ENCODE peak calls at places on chromosomes 7 and 10, in ten cellular contexts. One of them, this sample, is unnamed.

GRCh38 chr10:126536148-126536547 is 134.3 kb downstream of the C10orf90 start:
- DNase-seq in lower lobe of right lung: no peak
- DNase-seq in WTC11: no peak
- DNase-seq in T follicular helper cell: no peak
- DNase-seq in Kasumi-1: no peak
- DNase-seq in stimulated activated CD4-positive, alpha-beta T cell treated with anti-CD3 and anti-CD28 coated beads, TNF-alpha, amount 100 ng/mL, for 4 hours: no peak
- DNase-seq in AG04450: no peak
- DNase-seq in CD4-positive, CD25-positive, alpha-beta regulatory T cell: no peak
- DNase-seq in NCI-H2029 treated with DMSO at 0.1 percent for 48 hours: no peak
- DNase-seq in mucosa of descending colon: no peak
- DNase-seq in this sample: no peak

GRCh38 chr7:130917669-130918128 is 183.7 kb upstream of the KLF14 start:
- DNase-seq in Kasumi-1: no peak
- DNase-seq in mucosa of descending colon: no peak
- DNase-seq in stimulated activated CD4-positive, alpha-beta T cell treated with anti-CD3 and anti-CD28 coated beads, TNF-alpha, amount 100 ng/mL, for 4 hours: no peak
- DNase-seq in CD4-positive, CD25-positive, alpha-beta regulatory T cell: no peak
- DNase-seq in WTC11: no peak
- DNase-seq in T follicular helper cell: no peak
- DNase-seq in NCI-H2029 treated with DMSO at 0.1 percent for 48 hours: no peak
- DNase-seq in lower lobe of right lung: no peak
- DNase-seq in AG04450: no peak
- DNase-seq in this sample: no peak

GRCh38 chr7:44176486-44176885 is 12.8 kb downstream of the GCK start:
- DNase-seq in T follicular helper cell: no peak
- DNase-seq in NCI-H2029 treated with DMSO at 0.1 percent for 48 hours: no peak
- DNase-seq in AG04450: no peak
- DNase-seq in WTC11: no peak
- DNase-seq in CD4-positive, CD25-positive, alpha-beta regulatory T cell: no peak
- DNase-seq in stimulated activated CD4-positive, alpha-beta T cell treated with anti-CD3 and anti-CD28 coated beads, TNF-alpha, amount 100 ng/mL, for 4 hours: no peak
- DNase-seq in mucosa of descending colon: no peak
- DNase-seq in Kasumi-1: no peak
- DNase-seq in lower lobe of right lung: no peak
- DNase-seq in this sample: no peak

GRCh38 chr10:110407301-110408170 is 90.2 kb upstream of the DUSP5 start:
- DNase-seq in WTC11: no peak
- DNase-seq in Kasumi-1: no peak
- DNase-seq in CD4-positive, CD25-positive, alpha-beta regulatory T cell: no peak
- DNase-seq in lower lobe of right lung: no peak
- DNase-seq in stimulated activated CD4-positive, alpha-beta T cell treated with anti-CD3 and anti-CD28 coated beads, TNF-alpha, amount 100 ng/mL, for 4 hours: no peak
- DNase-seq in AG04450: no peak
- DNase-seq in mucosa of descending colon: no peak
- DNase-seq in NCI-H2029 treated with DMSO at 0.1 percent for 48 hours: no peak
- DNase-seq in T follicular helper cell: no peak
- DNase-seq in this sample: no peak

GRCh38 chr10:87618470-87619423 is 40.9 kb upstream of the PAPSS2 start:
- DNase-seq in mucosa of descending colon: peak; percentile 73
- DNase-seq in WTC11: no peak
- DNase-seq in NCI-H2029 treated with DMSO at 0.1 percent for 48 hours: no peak
- DNase-seq in T follicular helper cell: no peak
- DNase-seq in lower lobe of right lung: peak; percentile 60
- DNase-seq in Kasumi-1: no peak
- DNase-seq in stimulated activated CD4-positive, alpha-beta T cell treated with anti-CD3 and anti-CD28 coated beads, TNF-alpha, amount 100 ng/mL, for 4 hours: no peak
- DNase-seq in CD4-positive, CD25-positive, alpha-beta regulatory T cell: no peak
- DNase-seq in AG04450: no peak
- DNase-seq in this sample: no peak

GRCh38 chr7:27897441-27897847 is 157.5 kb downstream of the TAX1BP1 start:
- DNase-seq in WTC11: no peak
- DNase-seq in Kasumi-1: no peak
- DNase-seq in NCI-H2029 treated with DMSO at 0.1 percent for 48 hours: no peak
- DNase-seq in stimulated activated CD4-positive, alpha-beta T cell treated with anti-CD3 and anti-CD28 coated beads, TNF-alpha, amount 100 ng/mL, for 4 hours: no peak
- DNase-seq in AG04450: no peak
- DNase-seq in T follicular helper cell: no peak
- DNase-seq in lower lobe of right lung: no peak
- DNase-seq in mucosa of descending colon: no peak
- DNase-seq in CD4-positive, CD25-positive, alpha-beta regulatory T cell: no peak
- DNase-seq in this sample: no peak

GRCh38 chr10:3774018-3774813 is 10.8 kb downstream of the KLF6 start:
- DNase-seq in CD4-positive, CD25-positive, alpha-beta regulatory T cell: no peak
- DNase-seq in Kasumi-1: no peak
- DNase-seq in T follicular helper cell: no peak
- DNase-seq in stimulated activated CD4-positive, alpha-beta T cell treated with anti-CD3 and anti-CD28 coated beads, TNF-alpha, amount 100 ng/mL, for 4 hours: no peak
- DNase-seq in mucosa of descending colon: no peak
- DNase-seq in lower lobe of right lung: no peak
- DNase-seq in NCI-H2029 treated with DMSO at 0.1 percent for 48 hours: no peak
- DNase-seq in WTC11: no peak
- DNase-seq in AG04450: no peak
- DNase-seq in this sample: no peak

GRCh38 chr10:62640386-62640785 is 164.1 kb upstream of the ADO start:
- DNase-seq in T follicular helper cell: no peak
- DNase-seq in AG04450: no peak
- DNase-seq in NCI-H2029 treated with DMSO at 0.1 percent for 48 hours: no peak
- DNase-seq in lower lobe of right lung: no peak
- DNase-seq in Kasumi-1: no peak
- DNase-seq in mucosa of descending colon: no peak
- DNase-seq in CD4-positive, CD25-positive, alpha-beta regulatory T cell: no peak
- DNase-seq in stimulated activated CD4-positive, alpha-beta T cell treated with anti-CD3 and anti-CD28 coated beads, TNF-alpha, amount 100 ng/mL, for 4 hours: no peak
- DNase-seq in WTC11: no peak
- DNase-seq in this sample: no peak

GRCh38 chr10:99708428-99709010 is 23.4 kb downstream of the COX15 start:
- DNase-seq in CD4-positive, CD25-positive, alpha-beta regulatory T cell: no peak
- DNase-seq in NCI-H2029 treated with DMSO at 0.1 percent for 48 hours: no peak
- DNase-seq in AG04450: no peak
- DNase-seq in stimulated activated CD4-positive, alpha-beta T cell treated with anti-CD3 and anti-CD28 coated beads, TNF-alpha, amount 100 ng/mL, for 4 hours: no peak
- DNase-seq in mucosa of descending colon: no peak
- DNase-seq in Kasumi-1: no peak
- DNase-seq in lower lobe of right lung: no peak
- DNase-seq in T follicular helper cell: no peak
- DNase-seq in WTC11: no peak
- DNase-seq in this sample: no peak

This sample was measured in immature natural killer cell.